ENCODE peak calls at places on chromosome 19, in four cellular contexts. One of them, this sample, is unnamed.

GRCh38 chr19:49812452-49812996 is 568 bp downstream of the FUZ start:
- DNase-seq in DMS153: no peak
- DNase-seq in H9: no peak
- DNase-seq in islet precursor cell: no peak
- DNase-seq in this sample: no peak

GRCh38 chr19:36009220-36009619 is 607 bp upstream of the SYNE4 start:
- DNase-seq in DMS153: peak; percentile 32
- DNase-seq in H9: peak; percentile 72
- DNase-seq in islet precursor cell: peak; percentile 82
- DNase-seq in this sample: peak; percentile 72

GRCh38 chr19:9854282-9854846 is 19.2 kb downstream of the PIN1 start:
- DNase-seq in DMS153: no peak
- DNase-seq in H9: no peak
- DNase-seq in islet precursor cell: no peak
- DNase-seq in this sample: no peak

GRCh38 chr19:8004723-8005513 is 523 bp downstream of the ELAVL1 start:
- DNase-seq in DMS153: no peak
- DNase-seq in H9: no peak
- DNase-seq in islet precursor cell: no peak
- DNase-seq in this sample: no peak

GRCh38 chr19:16206637-16207036 is 8.9 kb downstream of the AP1M1 start:
- DNase-seq in DMS153: no peak
- DNase-seq in H9: no peak
- DNase-seq in islet precursor cell: peak; percentile 43
- DNase-seq in this sample: no peak

GRCh38 chr19:1864480-1865171 is 1.2 kb upstream of the KLF16 start:
- DNase-seq in DMS153: no peak
- DNase-seq in H9: peak; percentile 89
- DNase-seq in islet precursor cell: peak; percentile 88
- DNase-seq in this sample: peak; percentile 75

GRCh38 chr19:456547-457110 is 4.2 kb downstream of the SHC2 start:
- DNase-seq in DMS153: no peak
- DNase-seq in H9: no peak
- DNase-seq in islet precursor cell: no peak
- DNase-seq in this sample: peak; percentile 50

GRCh38 chr19:8367327-8368001 is 3.5 kb downstream of the ANGPTL4 start:
- DNase-seq in DMS153: no peak
- DNase-seq in H9: peak; percentile 86
- DNase-seq in islet precursor cell: peak; percentile 93
- DNase-seq in this sample: peak; percentile 79

GRCh38 chr19:4521170-4521887 is 3.0 kb upstream of the PLIN4 start:
- DNase-seq in DMS153: no peak
- DNase-seq in H9: no peak
- DNase-seq in islet precursor cell: no peak
- DNase-seq in this sample: no peak

This sample was measured in colonic mucosa.